ENCODE peak calls at places on chromosome 12, in five cellular contexts. D, C, P, G and F are unnamed samples.

GRCh38 chr12:92602476-92602875 is 100.3 kb upstream of the PLEKHG7 start:
- DNase-seq in C (no peak), G (peak; percentile 35), D (no peak), P (no peak), F (no peak)

GRCh38 chr12:106416273-106416672 is 58.7 kb downstream of the POLR3B start:
- DNase-seq in P (no peak), D (no peak), C (no peak), G (no peak), F (no peak)

GRCh38 chr12:69649529-69649928 is 38.8 kb upstream of the LRRC10 start:
- DNase-seq in P (no peak), C (no peak), G (no peak), D (no peak), F (no peak)

GRCh38 chr12:107685360-107686248 is at the start of gene PWP1:
- DNase-seq in P (peak; percentile 93), G (peak; percentile 100), D (peak; percentile 90), C (peak; percentile 91), F (peak; percentile 96)

GRCh38 chr12:2268478-2269286 is 215.9 kb downstream of the CACNA1C start:
- DNase-seq in P (no peak), D (no peak), G (no peak), C (no peak), F (no peak)

GRCh38 chr12:77337327-77337726 is 272.0 kb upstream of the E2F7 start:
- DNase-seq in D (no peak), C (no peak), P (no peak), G (no peak), F (no peak)

GRCh38 chr12:128606538-128606937 is 217.2 kb downstream of the SLC15A4 start:
- DNase-seq in D (no peak), G (no peak), C (no peak), P (no peak), F (no peak)

GRCh38 chr12:66555113-66555512 is 123.8 kb downstream of the GRIP1 start:
- DNase-seq in P (no peak), G (no peak), D (no peak), C (no peak), F (no peak)

GRCh38 chr12:39417916-39418315 is 25.0 kb downstream of the KIF21A start:
- DNase-seq in D (no peak), P (no peak), C (no peak), G (no peak), F (no peak)

GRCh38 chr12:10540776-10541205 is 35.1 kb downstream of the EIF2S3B start:
- DNase-seq in P (no peak), G (no peak), C (no peak), D (no peak), F (no peak)

GRCh38 chr12:70543444-70543843 is 93.8 kb downstream of the PTPRB start:
- DNase-seq in G (no peak), P (no peak), C (no peak), D (no peak), F (no peak)

GRCh38 chr12:124663771-124664366 is 96.5 kb upstream of the NCOR2 start:
- DNase-seq in D (peak; percentile 56), P (no peak), C (no peak), G (no peak), F (no peak)

GRCh38 chr12:127731657-127732056 is 535.3 kb upstream of the TMEM132C start:
- DNase-seq in D (no peak), C (no peak), G (no peak), P (no peak), F (no peak)

GRCh38 chr12:106522708-106523107 is 60.1 kb upstream of the RFX4 start:
- DNase-seq in D (no peak), G (no peak), P (no peak), C (no peak), F (no peak)

GRCh38 chr12:62736596-62736995 is 198.4 kb downstream of the PPM1H start:
- DNase-seq in G (no peak), D (no peak), P (no peak), C (no peak), F (no peak)

GRCh38 chr12:69027411-69027811 is 94.4 kb upstream of the CPM start:
- DNase-seq in G (no peak), D (no peak), P (no peak), C (no peak), F (no peak)

GRCh38 chr12:87953257-87953860 is 75.8 kb downstream of the C12orf50 start:
- DNase-seq in C (peak; percentile 70), P (no peak), G (peak; percentile 49), D (peak; percentile 29), F (no peak)

GRCh38 chr12:52086944-52087835 is 7.7 kb downstream of the SMIM41 start:
- DNase-seq in D (no peak), C (no peak), G (no peak), P (no peak), F (peak; percentile 40)